ENCODE peak calls at places on chromosomes 4 and X, in five cellular contexts. B, X, A, Y and H are unnamed samples.

GRCh38 chr4:165079476-165079875 is 25.8 kb downstream of the TRIM75 start:
- DNase-seq in Y (no peak), X (no peak), A (peak; percentile 37), B (no peak), H (no peak)

GRCh38 chr4:83356899-83357661 is 22.4 kb upstream of the HPSE start:
- DNase-seq in Y (no peak), X (peak; percentile 76), B (no peak), A (no peak), H (no peak)

GRCh38 chr4:13539721-13540445 is 4.4 kb downstream of the NKX3-2 start:
- DNase-seq in A (no peak), Y (no peak), B (no peak), X (no peak), H (peak; percentile 64)

GRCh38 chr4:185142563-185142910 is 529 bp upstream of the SLC25A4 start:
- DNase-seq in Y (no peak), B (peak; percentile 20), A (no peak), X (peak; percentile 37), H (no peak)

GRCh38 chrX:2846992-2847391 is 18.3 kb downstream of the GYG2 start:
- DNase-seq in Y (no peak), X (no peak), A (no peak), B (no peak), H (no peak)

GRCh38 chrX:71128166-71128833 is 9.9 kb downstream of the MED12 start:
- DNase-seq in B (no peak), Y (no peak), A (no peak), X (no peak), H (no peak)

GRCh38 chrX:51496501-51497291 is at the start of gene NUDT11:
- DNase-seq in A (peak; percentile 44), X (no peak), Y (no peak), B (peak; percentile 30), H (no peak)

GRCh38 chr4:107619065-107619464 is 101.0 kb downstream of the PAPSS1 start:
- DNase-seq in Y (no peak), A (no peak), B (no peak), X (no peak), H (no peak)

GRCh38 chr4:122300776-122301175 is 78.0 kb upstream of the ADAD1 start:
- DNase-seq in B (no peak), Y (no peak), X (no peak), A (no peak), H (no peak)

GRCh38 chr4:175646802-175647201 is 165.3 kb downstream of the GPM6A start:
- DNase-seq in Y (no peak), B (no peak), X (no peak), A (no peak), H (no peak)

GRCh38 chr4:1813915-1814314 is 20.8 kb downstream of the FGFR3 start:
- DNase-seq in A (peak; percentile 20), X (no peak), Y (no peak), B (no peak), H (no peak)
- TF ChIP-seq HDAC2 in A (no peak), X (no peak), Y (no peak), B (no peak), H (no peak)

DNA sequence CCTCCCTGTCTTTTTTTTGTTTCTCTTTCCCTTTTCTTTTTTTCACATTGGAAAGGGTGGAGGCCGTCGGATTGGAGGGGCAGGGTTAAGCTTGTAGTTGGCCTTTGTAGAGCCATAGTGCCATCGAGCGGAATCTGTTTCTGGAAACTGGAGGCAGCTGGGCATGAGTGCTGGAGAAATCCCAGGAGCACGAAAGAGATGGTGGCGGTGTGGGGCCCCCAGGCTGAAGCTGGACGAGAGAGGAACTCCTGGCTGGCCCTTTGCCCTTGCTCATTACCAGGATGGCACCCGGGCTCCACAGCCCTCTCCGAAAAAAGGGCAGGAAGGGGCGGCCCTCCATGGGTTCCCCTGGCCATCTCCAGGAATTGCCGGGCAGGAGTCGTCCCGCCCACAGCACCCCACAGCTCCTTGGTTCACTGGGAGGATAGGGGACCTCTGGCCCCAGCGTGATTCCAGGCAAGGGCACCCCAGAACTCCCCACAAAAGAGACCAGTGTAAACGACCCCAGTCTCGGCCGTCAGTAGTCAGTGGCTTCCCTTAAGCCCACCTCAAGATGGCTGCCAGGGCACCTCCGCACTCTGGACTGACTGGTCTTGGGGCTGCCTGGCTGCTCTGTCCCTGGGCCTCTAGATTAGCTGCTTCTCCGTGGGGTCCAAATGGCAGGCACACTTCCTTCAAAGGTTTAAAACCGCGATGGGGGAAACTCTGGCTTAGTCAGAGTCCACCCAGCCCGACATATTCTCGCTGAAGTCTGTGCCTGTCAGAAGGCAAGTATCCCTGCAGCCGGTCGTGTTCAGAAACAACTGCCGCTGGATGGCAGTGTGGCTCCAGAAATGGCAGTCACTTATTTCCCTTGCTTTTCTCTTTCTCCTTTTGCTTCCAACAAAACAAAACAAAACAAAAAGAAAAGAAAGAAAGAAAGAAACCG is 74.1 kb downstream of the NBDY start:
- DNase-seq in X (peak; percentile 39), Y (peak; percentile 77), A (peak; percentile 63), B (no peak), H (peak; percentile 56)
- TF ChIP-seq HDAC2 in X (no peak), Y (no peak), A (no peak), B (no peak), H (no peak)

DNA sequence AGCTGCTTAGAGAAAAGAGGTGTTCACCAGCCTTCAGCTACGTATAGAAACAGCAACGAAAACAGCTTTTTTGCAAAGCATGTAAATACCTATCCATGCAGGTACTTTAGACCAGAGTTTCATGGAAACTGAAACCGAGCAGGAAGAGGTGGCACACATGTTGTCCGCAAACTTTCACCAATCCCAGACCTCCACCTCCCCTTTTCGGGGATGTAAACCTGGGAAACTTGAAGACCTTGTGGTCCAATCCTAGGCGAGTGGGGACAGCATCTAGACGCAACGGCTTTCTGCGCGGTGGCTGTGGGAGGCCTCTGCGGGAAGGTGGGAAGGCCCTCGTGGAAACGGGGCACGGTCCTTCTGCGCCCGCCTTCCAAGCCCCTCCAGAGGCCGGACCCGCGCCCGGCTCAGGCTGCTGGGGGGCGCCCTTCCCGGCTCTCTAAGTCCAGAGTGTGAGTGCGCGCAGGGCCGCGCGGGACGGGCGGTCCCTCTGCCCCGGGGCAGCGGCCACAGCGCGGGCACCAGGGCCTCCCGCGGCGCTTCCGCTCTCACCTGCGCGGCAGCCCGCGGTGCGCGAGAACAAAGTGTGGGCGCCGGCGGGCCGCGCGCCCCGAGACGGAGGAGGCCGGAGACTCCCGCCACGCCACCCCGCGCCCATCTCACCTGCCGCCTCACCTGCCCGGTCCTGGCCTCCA is 831 bp upstream of the SHROOM2 start:
- DNase-seq in B (no peak), X (no peak), A (no peak), Y (no peak), H (no peak)
- TF ChIP-seq HDAC2 in B (no peak), X (no peak), A (no peak), Y (no peak), H (no peak)

GRCh38 chrX:1322393-1322792 is 14.2 kb upstream of the IL3RA start:
- DNase-seq in A (no peak), B (no peak), Y (no peak), X (no peak), H (no peak)

GRCh38 chrX:1321689-1322088 is 14.9 kb upstream of the IL3RA start:
- DNase-seq in B (no peak), A (no peak), Y (no peak), X (no peak), H (no peak)

GRCh38 chrX:1313788-1314187 is 22.8 kb upstream of the IL3RA start:
- DNase-seq in Y (no peak), A (no peak), X (no peak), B (no peak), H (no peak)

DNA sequence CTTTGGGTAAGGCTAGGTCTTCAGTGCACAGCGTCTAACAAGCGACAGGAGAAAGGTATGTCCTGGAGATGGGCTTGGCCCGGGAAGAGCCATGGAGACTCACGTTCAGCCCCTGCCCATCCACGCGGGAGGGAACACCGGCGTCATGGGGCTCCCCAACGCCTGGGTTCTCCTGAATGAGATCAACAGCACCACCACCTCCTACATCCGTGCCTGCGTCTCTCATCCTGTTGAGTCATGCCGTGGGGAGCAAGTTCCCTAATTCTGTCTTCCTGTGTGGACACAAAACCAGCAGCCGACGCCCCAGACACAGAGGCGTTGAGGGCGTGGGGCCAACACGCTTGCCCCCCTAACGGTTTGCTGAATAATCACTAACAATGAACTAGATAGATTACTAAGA is 20.1 kb upstream of the IL3RA start:
- DNase-seq in B (no peak), A (no peak), Y (no peak), X (no peak), H (no peak)
- TF ChIP-seq HDAC2 in B (no peak), A (no peak), Y (no peak), X (no peak), H (no peak)